ENCODE peak calls at places on chromosomes 13 and 19, in eight cellular contexts. S is BE2C, C is MCF 10A, X is colonic mucosa, I is AG09319, G is epithelial cell of esophagus, V is dorsolateral prefrontal cortex, U is fibroblast of lung. H is an unnamed sample.

GRCh38 chr13:24038405-24038804 is 122.1 kb upstream of the SPATA13 start:
- DNase-seq in S (no peak), C (peak), X (no peak), I (no peak), G (peak), V (no peak), U (peak), H (no peak)

GRCh38 chr19:55027472-55028337 is 10.4 kb downstream of the GP6 start:
- DNase-seq in S (no peak), C (peak), X (no peak), I (no peak), G (no peak), V (no peak), U (no peak), H (peak)

GRCh38 chr13:99702687-99703319 is 201.5 kb downstream of the TM9SF2 start:
- DNase-seq in S (no peak), C (no peak), X (no peak), I (no peak), G (no peak), V (no peak), U (no peak), H (no peak)

GRCh38 chr19:33580645-33581037 is 41.1 kb upstream of the CHST8 start:
- DNase-seq in S (no peak), C (no peak), X (no peak), I (no peak), G (no peak), V (no peak), U (no peak), H (no peak)

GRCh38 chr13:45191874-45192273 is 9.0 kb downstream of the KCTD4 start:
- DNase-seq in S (no peak), C (no peak), X (no peak), I (no peak), G (no peak), V (no peak), U (no peak), H (no peak)

GRCh38 chr13:52414963-52415362 is 9.0 kb upstream of the THSD1 start:
- DNase-seq in S (no peak), C (peak), X (no peak), I (no peak), G (peak), V (no peak), U (peak), H (no peak)

GRCh38 chr19:54391589-54392061 is 23.6 kb upstream of the TTYH1 start:
- DNase-seq in S (no peak), C (peak), X (no peak), I (no peak), G (no peak), V (no peak), U (no peak), H (no peak)

GRCh38 chr13:51291341-51291740 is 48.1 kb upstream of the SERPINE3 start:
- DNase-seq in S (no peak), C (peak), X (no peak), I (no peak), G (peak), V (no peak), U (peak), H (no peak)

GRCh38 chr13:34914416-34914815 is 27.7 kb upstream of the NBEA start:
- DNase-seq in S (no peak), C (no peak), X (no peak), I (no peak), G (no peak), V (no peak), U (no peak), H (no peak)

GRCh38 chr19:18460313-18460712 is 22.4 kb upstream of the ISYNA1 start:
- DNase-seq in S (peak), C (peak), X (no peak), I (no peak), G (peak), V (no peak), U (peak), H (no peak)

GRCh38 chr19:37220383-37220782 is 2.4 kb downstream of the ZNF383 start:
- DNase-seq in S (no peak), C (no peak), X (no peak), I (no peak), G (no peak), V (no peak), U (no peak), H (no peak)

GRCh38 chr13:80717834-80718233 is 376.9 kb upstream of the SPRY2 start:
- DNase-seq in S (no peak), C (no peak), X (no peak), I (no peak), G (no peak), V (no peak), U (peak), H (no peak)

GRCh38 chr19:21758296-21758695 is 9.1 kb downstream of the ZNF100 start:
- DNase-seq in S (no peak), C (no peak), X (no peak), I (no peak), G (no peak), V (no peak), U (no peak), H (no peak)

GRCh38 chr19:309206-309565 is 18.0 kb upstream of the PLPP2 start:
- DNase-seq in S (no peak), C (no peak), X (no peak), I (no peak), G (no peak), V (no peak), U (no peak), H (no peak)

GRCh38 chr19:7781157-7781556 is 18.1 kb downstream of the CLEC4M start:
- DNase-seq in S (no peak), C (peak), X (no peak), I (no peak), G (no peak), V (no peak), U (no peak), H (no peak)

GRCh38 chr19:42606660-42607351 is 12.1 kb upstream of the CEACAM8 start:
- DNase-seq in S (peak), C (peak), X (peak), I (no peak), G (peak), V (no peak), U (peak), H (peak)

GRCh38 chr19:6766357-6767080 is 716 bp downstream of the SH2D3A start:
- DNase-seq in S (no peak), C (peak), X (no peak), I (no peak), G (peak), V (no peak), U (no peak), H (no peak)

GRCh38 chr19:6767357-6768235 is at the start of gene SH2D3A:
- DNase-seq in S (peak), C (peak), X (peak), I (no peak), G (peak), V (no peak), U (peak), H (peak)

GRCh38 chr19:6768236-6768785 is 1.1 kb upstream of the SH2D3A start:
- DNase-seq in S (no peak), C (no peak), X (no peak), I (no peak), G (no peak), V (no peak), U (no peak), H (no peak)

GRCh38 chr19:6767081-6767356 is 216 bp downstream of the SH2D3A start:
- DNase-seq in S (no peak), C (peak), X (peak), I (no peak), G (peak), V (no peak), U (no peak), H (no peak)

GRCh38 chr19:6769006-6769637 is 1.9 kb upstream of the SH2D3A start:
- DNase-seq in S (no peak), C (peak), X (no peak), I (no peak), G (peak), V (no peak), U (peak), H (no peak)
- TF ChIP-seq CTCF in S (peak), C (peak), X (peak), I (peak), G (no peak), V (peak), U (peak), H (peak)

DNA sequence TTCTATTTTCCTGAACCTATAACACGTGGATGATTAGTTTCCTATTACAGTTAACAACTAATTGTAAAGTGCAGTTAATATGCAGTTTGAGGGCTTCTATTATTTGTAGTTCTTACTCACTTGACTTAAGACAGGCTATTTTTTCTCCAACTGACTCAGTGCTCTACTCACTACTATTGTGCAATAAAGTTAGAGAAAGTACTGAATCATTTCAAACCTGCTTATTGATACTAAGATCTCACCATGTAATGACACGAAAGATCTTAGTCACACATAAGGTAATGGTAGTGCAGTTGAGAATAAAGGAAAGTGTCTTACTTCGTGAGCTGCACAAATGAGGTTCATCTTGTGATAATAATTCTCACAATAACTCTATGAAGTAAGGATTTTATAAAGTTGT is 22.8 kb upstream of the ITM2B start:
- DNase-seq in S (no peak), C (peak), X (no peak), I (peak), G (peak), V (no peak), U (peak), H (no peak)
- TF ChIP-seq CTCF in S (no peak), C (no peak), X (no peak), I (no peak), G (no peak), V (no peak), U (no peak), H (no peak)

GRCh38 chr13:110705826-110706569 is at the start of gene CARS2:
- DNase-seq in S (peak), C (peak), X (peak), I (peak), G (peak), V (peak), U (peak), H (peak)
- TF ChIP-seq CTCF in S (no peak), C (no peak), X (no peak), I (no peak), G (no peak), V (no peak), U (no peak), H (peak)

DNA sequence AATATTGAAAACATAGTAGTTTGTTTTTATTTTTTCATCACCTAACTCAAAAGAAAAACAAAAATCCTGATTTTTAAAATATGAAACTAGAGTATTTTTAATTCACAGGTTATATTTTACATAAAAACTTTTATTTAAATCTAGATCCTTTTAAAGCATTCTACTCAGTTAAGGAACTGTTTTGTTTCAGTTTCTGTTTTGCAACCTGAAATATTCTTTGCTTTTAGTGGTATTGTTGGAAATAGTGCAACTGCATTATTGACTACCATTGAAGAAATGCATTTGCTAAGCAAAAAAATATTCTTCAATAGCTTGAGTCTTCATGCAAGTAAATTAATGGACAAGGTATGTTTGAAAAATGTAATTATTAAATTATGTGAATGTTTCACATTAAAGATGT is 43.8 kb downstream of the COG6 start:
- DNase-seq in S (no peak), C (no peak), X (no peak), I (no peak), G (no peak), V (no peak), U (peak), H (no peak)
- TF ChIP-seq CTCF in S (no peak), C (no peak), X (no peak), I (no peak), G (no peak), V (no peak), U (no peak), H (no peak)

GRCh38 chr19:13277104-13277809 is 127.0 kb downstream of the IER2 start:
- DNase-seq in S (peak), C (peak), X (peak), I (peak), G (peak), V (no peak), U (peak), H (peak)
- TF ChIP-seq CTCF in S (peak), C (peak), X (peak), I (peak), G (peak), V (peak), U (peak), H (peak)

GRCh38 chr13:26735677-26736076 is 24.9 kb downstream of the GPR12 start:
- DNase-seq in S (no peak), C (no peak), X (no peak), I (no peak), G (no peak), V (no peak), U (no peak), H (no peak)
- TF ChIP-seq CTCF in S (no peak), C (no peak), X (no peak), I (no peak), G (no peak), V (no peak), U (no peak), H (no peak)

GRCh38 chr13:49869514-49869913 is 66.6 kb downstream of the SPRYD7 start:
- DNase-seq in S (peak), C (no peak), X (no peak), I (no peak), G (no peak), V (no peak), U (peak), H (no peak)
- TF ChIP-seq CTCF in S (peak), C (no peak), X (no peak), I (peak), G (peak), V (no peak), U (peak), H (no peak)